ENCODE peak calls at places on chromosomes 13 and 19, in six cellular contexts. I is stimulated activated CD4-positive, alpha-beta T cell treated with anti-CD3 and anti-CD28 coated beads, TNF-alpha, amount 100 ng/mL, for 4 hours; B is left colon; J is NB4; S is EL; R is NCI-H446. M is an unnamed sample.
A peak's percentile ranks its signal among the peaks of the same experiment; 100 is the strongest.

GRCh38 chr19:50000038-50000890 is 24.9 kb downstream of the VRK3 start:
- DNase-seq in I (no peak), B (no peak), J (no peak), S (no peak), R (no peak), M (no peak)

GRCh38 chr19:46620716-46621115 is 4.2 kb downstream of the PTGIR start:
- DNase-seq in I (no peak), B (no peak), J (no peak), S (peak; percentile 40), R (no peak), M (no peak)

GRCh38 chr13:98665638-98665995 is 86.9 kb downstream of the SLC15A1 start:
- DNase-seq in I (no peak), B (no peak), J (no peak), S (no peak), R (no peak), M (no peak)

GRCh38 chr19:15304140-15304705 is 28.1 kb downstream of the BRD4 start:
- DNase-seq in I (no peak), B (peak; percentile 50), J (peak; percentile 15), S (peak; percentile 36), R (peak; percentile 93), M (no peak)

GRCh38 chr13:113299951-113300350 is 2.9 kb downstream of the LAMP1 start:
- DNase-seq in I (no peak), B (no peak), J (peak; percentile 60), S (no peak), R (no peak), M (no peak)

GRCh38 chr13:35857769-35858168 is 273.4 kb downstream of the DCLK1 start:
- DNase-seq in I (no peak), B (no peak), J (no peak), S (peak; percentile 66), R (no peak), M (no peak)

GRCh38 chr13:45932611-45933182 is 81.1 kb upstream of the SIAH3 start:
- DNase-seq in I (no peak), B (no peak), J (peak; percentile 69), S (no peak), R (no peak), M (no peak)

GRCh38 chr13:113187263-113187669 is 21.2 kb downstream of the PCID2 start:
- DNase-seq in I (peak; percentile 36), B (no peak), J (peak; percentile 63), S (peak; percentile 100), R (peak; percentile 0), M (no peak)

GRCh38 chr19:17807731-17808316 is 12.9 kb downstream of the B3GNT3 start:
- DNase-seq in I (no peak), B (no peak), J (no peak), S (no peak), R (no peak), M (no peak)

GRCh38 chr13:98761126-98761978 is 8.9 kb upstream of the SLC15A1 start:
- DNase-seq in I (no peak), B (no peak), J (peak; percentile 71), S (peak; percentile 54), R (no peak), M (no peak)